ENCODE peak calls at places on chromosomes 11 and 22, in six cellular contexts. D is EL; T is NCI-H460; E is fibroblast of villous mesenchyme; U is Calu3; A is stimulated activated CD4-positive, alpha-beta T cell treated with anti-CD3 and anti-CD28 coated beads, Interleukin-15, amount 100 ng/mL, for 24 hours. C is an unnamed sample.

GRCh38 chr11:134037093-134037908 is 31.6 kb upstream of the JAM3 start:
- DNase-seq in T (no peak), D (peak; percentile 76), A (peak; percentile 71), U (peak; percentile 41), E (peak; percentile 86), C (peak; percentile 32)

GRCh38 chr22:39181778-39182177 is 29.3 kb upstream of the CBX7 start:
- DNase-seq in T (no peak), E (no peak), D (no peak), A (no peak), U (no peak), C (no peak)

GRCh38 chr22:22935546-22936157 is 48.0 kb downstream of the IGLL5 start:
- DNase-seq in T (no peak), A (peak; percentile 28), D (no peak), E (no peak), U (no peak), C (no peak)

GRCh38 chr11:2399488-2400068 is 972 bp upstream of the TSSC4 start:
- DNase-seq in D (no peak), T (no peak), U (peak; percentile 29), A (peak; percentile 31), E (peak; percentile 23), C (no peak)

GRCh38 chr11:99352642-99353041 is 331.9 kb downstream of the CNTN5 start:
- DNase-seq in A (no peak), D (no peak), E (no peak), U (no peak), T (no peak), C (no peak)

GRCh38 chr11:113384551-113384950 is 3.0 kb upstream of the ANKK1 start:
- DNase-seq in U (no peak), T (no peak), A (no peak), D (peak; percentile 86), E (peak; percentile 94), C (peak; percentile 86)

GRCh38 chr11:2924381-2924780 is 4.8 kb downstream of the PHLDA2 start:
- DNase-seq in A (no peak), T (no peak), E (no peak), U (no peak), D (no peak), C (no peak)

GRCh38 chr22:44554411-44554810 is 56.4 kb upstream of the RTL6 start:
- DNase-seq in A (no peak), D (no peak), E (no peak), U (no peak), T (no peak), C (no peak)

GRCh38 chr11:70887428-70887827 is 364.9 kb downstream of the SHANK2 start:
- DNase-seq in U (no peak), T (no peak), D (no peak), E (no peak), A (no peak), C (no peak)

GRCh38 chr11:4184163-4184916 is 89.7 kb downstream of the RRM1 start:
- DNase-seq in D (no peak), T (no peak), A (no peak), E (peak; percentile 8), U (no peak), C (no peak)

GRCh38 chr11:9562716-9563115 is 10.8 kb upstream of the WEE1 start:
- DNase-seq in E (no peak), A (no peak), D (no peak), T (no peak), U (no peak), C (no peak)

GRCh38 chr11:130150790-130151189 is 8.8 kb upstream of the ST14 start:
- DNase-seq in E (no peak), U (no peak), A (no peak), T (no peak), D (no peak), C (no peak)

GRCh38 chr11:75733346-75734107 is 15.9 kb downstream of the MOGAT2 start:
- DNase-seq in T (no peak), U (no peak), E (no peak), A (no peak), D (no peak), C (no peak)

GRCh38 chr11:37511425-37511933 is 913.4 kb upstream of the RAG2 start:
- DNase-seq in T (no peak), E (peak; percentile 78), D (peak; percentile 74), U (peak; percentile 2), A (no peak), C (no peak)

GRCh38 chr11:71962428-71963038 is 33.7 kb downstream of the RNF121 start:
- DNase-seq in E (peak; percentile 85), A (no peak), T (no peak), U (no peak), D (peak; percentile 45), C (peak; percentile 13)

GRCh38 chr11:114088216-114088615 is 28.7 kb downstream of the ZBTB16 start:
- DNase-seq in D (no peak), A (no peak), E (no peak), U (no peak), T (no peak), C (no peak)

GRCh38 chr22:42561856-42562255 is 8.1 kb downstream of the SERHL2 start:
- DNase-seq in A (no peak), T (no peak), D (no peak), E (no peak), U (no peak), C (no peak)

GRCh38 chr22:45129703-45130524 is 33.8 kb upstream of the NUP50 start:
- DNase-seq in U (no peak), T (no peak), E (no peak), A (peak; percentile 52), D (no peak), C (no peak)

GRCh38 chr11:134838708-134839107 is 426.7 kb upstream of the B3GAT1 start:
- DNase-seq in E (no peak), A (no peak), U (no peak), D (no peak), T (no peak), C (no peak)

GRCh38 chr22:46994265-46994664 is 231.8 kb downstream of the TBC1D22A start:
- DNase-seq in D (no peak), T (no peak), A (no peak), E (no peak), U (no peak), C (no peak)

GRCh38 chr11:116366980-116367640 is 405.7 kb downstream of the BUD13 start:
- DNase-seq in D (no peak), A (no peak), E (no peak), U (peak; percentile 23), T (no peak), C (no peak)

GRCh38 chr11:94011478-94011877 is 9.7 kb upstream of the HEPHL1 start:
- DNase-seq in U (no peak), D (no peak), T (no peak), E (no peak), A (no peak), C (no peak)

GRCh38 chr22:31585161-31585859 is 76.7 kb downstream of the PISD start:
- DNase-seq in D (peak; percentile 59), U (no peak), T (peak; percentile 94), A (peak; percentile 51), E (peak; percentile 89), C (no peak)

GRCh38 chr11:116190861-116191260 is 581.9 kb downstream of the BUD13 start:
- DNase-seq in E (no peak), T (no peak), A (no peak), D (no peak), U (no peak), C (no peak)

GRCh38 chr22:37566329-37566837 is 6.1 kb downstream of the CDC42EP1 start:
- DNase-seq in D (no peak), T (no peak), E (no peak), U (no peak), A (peak; percentile 44), C (no peak)